ENCODE peak calls at places on chromosomes 3 and 15, in seven cellular contexts. One of them, this sample, is unnamed.

GRCh38 chr15:72306211-72306785 is 13.7 kb downstream of the CELF6 start:
- DNase-seq in A549: peak; percentile 42
- DNase-seq in NCI-H524 treated with DMSO at 0.1 percent for 48 hours: peak; percentile 41
- DNase-seq in LHCN-M2: peak; percentile 38
- DNase-seq in fibroblast of mammary gland: peak; percentile 57
- DNase-seq in stimulated activated CD4-positive, alpha-beta T cell treated with anti-CD3 and anti-CD28 coated beads, Interleukin-4, amount 100 ng/mL, for 1 hour: peak; percentile 12
- DNase-seq in GM12891: no peak
- DNase-seq in this sample: peak; percentile 39

GRCh38 chr3:194935061-194935460 is 249.4 kb downstream of the FAM43A start:
- DNase-seq in LHCN-M2: no peak
- DNase-seq in fibroblast of mammary gland: peak; percentile 62
- DNase-seq in stimulated activated CD4-positive, alpha-beta T cell treated with anti-CD3 and anti-CD28 coated beads, Interleukin-4, amount 100 ng/mL, for 1 hour: no peak
- DNase-seq in NCI-H524 treated with DMSO at 0.1 percent for 48 hours: no peak
- DNase-seq in A549: no peak
- DNase-seq in GM12891: no peak
- DNase-seq in this sample: no peak

GRCh38 chr3:171986208-171986607 is 53.2 kb upstream of the FNDC3B start:
- DNase-seq in fibroblast of mammary gland: no peak
- DNase-seq in stimulated activated CD4-positive, alpha-beta T cell treated with anti-CD3 and anti-CD28 coated beads, Interleukin-4, amount 100 ng/mL, for 1 hour: no peak
- DNase-seq in GM12891: no peak
- DNase-seq in A549: no peak
- DNase-seq in LHCN-M2: no peak
- DNase-seq in NCI-H524 treated with DMSO at 0.1 percent for 48 hours: no peak
- DNase-seq in this sample: no peak

GRCh38 chr3:182325213-182325941 is 467.9 kb upstream of the ATP11B start:
- DNase-seq in LHCN-M2: peak; percentile 30
- DNase-seq in fibroblast of mammary gland: no peak
- DNase-seq in A549: no peak
- DNase-seq in NCI-H524 treated with DMSO at 0.1 percent for 48 hours: no peak
- DNase-seq in GM12891: no peak
- DNase-seq in stimulated activated CD4-positive, alpha-beta T cell treated with anti-CD3 and anti-CD28 coated beads, Interleukin-4, amount 100 ng/mL, for 1 hour: no peak
- DNase-seq in this sample: no peak

GRCh38 chr3:112635674-112636073 is 5.3 kb downstream of the CCDC80 start:
- DNase-seq in GM12891: no peak
- DNase-seq in A549: no peak
- DNase-seq in stimulated activated CD4-positive, alpha-beta T cell treated with anti-CD3 and anti-CD28 coated beads, Interleukin-4, amount 100 ng/mL, for 1 hour: no peak
- DNase-seq in fibroblast of mammary gland: peak; percentile 96
- DNase-seq in NCI-H524 treated with DMSO at 0.1 percent for 48 hours: no peak
- DNase-seq in LHCN-M2: peak; percentile 91
- DNase-seq in this sample: peak; percentile 90

GRCh38 chr3:79538-79937 is 117.0 kb upstream of the CHL1 start:
- DNase-seq in stimulated activated CD4-positive, alpha-beta T cell treated with anti-CD3 and anti-CD28 coated beads, Interleukin-4, amount 100 ng/mL, for 1 hour: no peak
- DNase-seq in LHCN-M2: no peak
- DNase-seq in A549: no peak
- DNase-seq in fibroblast of mammary gland: no peak
- DNase-seq in GM12891: no peak
- DNase-seq in NCI-H524 treated with DMSO at 0.1 percent for 48 hours: no peak
- DNase-seq in this sample: no peak

GRCh38 chr15:46591462-46591861 is 956.6 kb downstream of the SQOR start:
- DNase-seq in GM12891: no peak
- DNase-seq in A549: no peak
- DNase-seq in LHCN-M2: no peak
- DNase-seq in fibroblast of mammary gland: no peak
- DNase-seq in NCI-H524 treated with DMSO at 0.1 percent for 48 hours: no peak
- DNase-seq in stimulated activated CD4-positive, alpha-beta T cell treated with anti-CD3 and anti-CD28 coated beads, Interleukin-4, amount 100 ng/mL, for 1 hour: no peak
- DNase-seq in this sample: no peak

GRCh38 chr15:34730701-34731100 is 24.1 kb downstream of the GJD2 start:
- DNase-seq in LHCN-M2: no peak
- DNase-seq in A549: no peak
- DNase-seq in NCI-H524 treated with DMSO at 0.1 percent for 48 hours: no peak
- DNase-seq in fibroblast of mammary gland: no peak
- DNase-seq in GM12891: no peak
- DNase-seq in stimulated activated CD4-positive, alpha-beta T cell treated with anti-CD3 and anti-CD28 coated beads, Interleukin-4, amount 100 ng/mL, for 1 hour: no peak
- DNase-seq in this sample: no peak

GRCh38 chr3:19702416-19703078 is 231.5 kb downstream of the EFHB start:
- DNase-seq in GM12891: no peak
- DNase-seq in LHCN-M2: no peak
- DNase-seq in NCI-H524 treated with DMSO at 0.1 percent for 48 hours: no peak
- DNase-seq in stimulated activated CD4-positive, alpha-beta T cell treated with anti-CD3 and anti-CD28 coated beads, Interleukin-4, amount 100 ng/mL, for 1 hour: no peak
- DNase-seq in fibroblast of mammary gland: no peak
- DNase-seq in A549: no peak
- DNase-seq in this sample: no peak

GRCh38 chr15:85327820-85328219 is 52.6 kb upstream of the AKAP13 start:
- DNase-seq in LHCN-M2: no peak
- DNase-seq in stimulated activated CD4-positive, alpha-beta T cell treated with anti-CD3 and anti-CD28 coated beads, Interleukin-4, amount 100 ng/mL, for 1 hour: no peak
- DNase-seq in fibroblast of mammary gland: no peak
- DNase-seq in A549: no peak
- DNase-seq in GM12891: no peak
- DNase-seq in NCI-H524 treated with DMSO at 0.1 percent for 48 hours: no peak
- DNase-seq in this sample: no peak

GRCh38 chr15:74128785-74129350 is 1.5 kb upstream of the ISLR2 start:
- DNase-seq in LHCN-M2: no peak
- DNase-seq in stimulated activated CD4-positive, alpha-beta T cell treated with anti-CD3 and anti-CD28 coated beads, Interleukin-4, amount 100 ng/mL, for 1 hour: no peak
- DNase-seq in fibroblast of mammary gland: no peak
- DNase-seq in NCI-H524 treated with DMSO at 0.1 percent for 48 hours: peak; percentile 17
- DNase-seq in A549: no peak
- DNase-seq in GM12891: no peak
- DNase-seq in this sample: no peak

GRCh38 chr3:46386206-46386605 is 15.5 kb downstream of the CCR5 start:
- DNase-seq in GM12891: no peak
- DNase-seq in LHCN-M2: peak; percentile 94
- DNase-seq in stimulated activated CD4-positive, alpha-beta T cell treated with anti-CD3 and anti-CD28 coated beads, Interleukin-4, amount 100 ng/mL, for 1 hour: no peak
- DNase-seq in NCI-H524 treated with DMSO at 0.1 percent for 48 hours: no peak
- DNase-seq in fibroblast of mammary gland: peak; percentile 12
- DNase-seq in A549: peak; percentile 10
- DNase-seq in this sample: no peak

GRCh38 chr3:133113526-133113925 is 75.3 kb downstream of the TMEM108 start:
- DNase-seq in A549: no peak
- DNase-seq in NCI-H524 treated with DMSO at 0.1 percent for 48 hours: no peak
- DNase-seq in GM12891: no peak
- DNase-seq in fibroblast of mammary gland: peak; percentile 72
- DNase-seq in stimulated activated CD4-positive, alpha-beta T cell treated with anti-CD3 and anti-CD28 coated beads, Interleukin-4, amount 100 ng/mL, for 1 hour: no peak
- DNase-seq in LHCN-M2: peak; percentile 92
- DNase-seq in this sample: no peak

GRCh38 chr3:23805881-23806321 is at the start of gene UBE2E1:
- DNase-seq in stimulated activated CD4-positive, alpha-beta T cell treated with anti-CD3 and anti-CD28 coated beads, Interleukin-4, amount 100 ng/mL, for 1 hour: peak; percentile 61
- DNase-seq in LHCN-M2: peak; percentile 69
- DNase-seq in fibroblast of mammary gland: peak; percentile 60
- DNase-seq in NCI-H524 treated with DMSO at 0.1 percent for 48 hours: no peak
- DNase-seq in GM12891: peak; percentile 57
- DNase-seq in A549: peak; percentile 72
- DNase-seq in this sample: peak; percentile 75

GRCh38 chr15:92648190-92648875 is 7.2 kb downstream of the FAM174B start:
- DNase-seq in A549: no peak
- DNase-seq in fibroblast of mammary gland: no peak
- DNase-seq in stimulated activated CD4-positive, alpha-beta T cell treated with anti-CD3 and anti-CD28 coated beads, Interleukin-4, amount 100 ng/mL, for 1 hour: no peak
- DNase-seq in NCI-H524 treated with DMSO at 0.1 percent for 48 hours: no peak
- DNase-seq in GM12891: no peak
- DNase-seq in LHCN-M2: no peak
- DNase-seq in this sample: no peak

GRCh38 chr3:122358633-122359032 is 24.4 kb downstream of the MIX23 start:
- DNase-seq in NCI-H524 treated with DMSO at 0.1 percent for 48 hours: no peak
- DNase-seq in fibroblast of mammary gland: no peak
- DNase-seq in stimulated activated CD4-positive, alpha-beta T cell treated with anti-CD3 and anti-CD28 coated beads, Interleukin-4, amount 100 ng/mL, for 1 hour: no peak
- DNase-seq in A549: no peak
- DNase-seq in GM12891: no peak
- DNase-seq in LHCN-M2: no peak
- DNase-seq in this sample: no peak

This sample was measured in fibroblast of the aortic adventitia.